ENCODE peak calls at places on chromosomes 2 and 18, in nine cellular contexts. G, M, C, Y, E, V, K, D and X are unnamed samples.

GRCh38 chr18:22422909-22423548 is 5.3 kb upstream of the CTAGE1 start:
- DNase-seq in M (peak; percentile 94), V (no peak), E (no peak), C (no peak), G (no peak), K (no peak), D (no peak), Y (no peak), X (no peak)

GRCh38 chr2:71611781-71612545 is 158.6 kb downstream of the DYSF start:
- DNase-seq in C (no peak), E (no peak), K (no peak), V (peak; percentile 11), D (no peak), Y (peak; percentile 41), G (no peak), M (no peak), X (peak; percentile 4)

GRCh38 chr18:65227970-65228369 is 522.8 kb upstream of the CDH7 start:
- DNase-seq in C (no peak), G (no peak), D (no peak), E (no peak), K (no peak), Y (no peak), V (no peak), M (no peak), X (no peak)

GRCh38 chr2:46014911-46015654 is 282.1 kb upstream of the EPAS1 start:
- DNase-seq in E (no peak), C (no peak), Y (no peak), G (no peak), M (no peak), D (no peak), V (no peak), K (no peak), X (no peak)

GRCh38 chr2:230661072-230661957 is 51.3 kb upstream of the CAB39 start:
- DNase-seq in K (no peak), D (no peak), C (no peak), Y (no peak), G (no peak), V (no peak), E (peak; percentile 50), M (no peak), X (no peak)

GRCh38 chr2:239917957-239918481 is 107.1 kb downstream of the NDUFA10 start:
- DNase-seq in D (no peak), C (no peak), Y (peak; percentile 25), V (no peak), K (no peak), M (no peak), E (peak; percentile 5), G (no peak), X (no peak)

GRCh38 chr2:70111752-70112591 is 24.7 kb downstream of the PCBP1 start:
- DNase-seq in G (no peak), M (no peak), E (no peak), V (no peak), D (peak; percentile 52), K (peak; percentile 52), C (no peak), Y (peak; percentile 29), X (no peak)

GRCh38 chr2:188629890-188630483 is 338.3 kb downstream of the GULP1 start:
- DNase-seq in D (peak; percentile 16), V (no peak), M (no peak), Y (no peak), E (no peak), C (no peak), K (no peak), G (no peak), X (no peak)

GRCh38 chr2:188293601-188294482 is 2.2 kb downstream of the GULP1 start:
- DNase-seq in G (no peak), D (peak; percentile 83), C (peak; percentile 55), E (no peak), V (peak; percentile 81), Y (peak; percentile 82), K (peak; percentile 61), M (peak; percentile 78), X (peak; percentile 75)

GRCh38 chr2:133489641-133490411 is 78.4 kb downstream of the NCKAP5 start:
- DNase-seq in M (peak; percentile 57), V (no peak), C (peak; percentile 61), D (no peak), K (no peak), Y (peak; percentile 68), G (no peak), E (no peak), X (no peak)

GRCh38 chr2:9311488-9311887 is 104.9 kb downstream of the ASAP2 start:
- DNase-seq in D (no peak), C (peak; percentile 55), G (no peak), E (no peak), K (peak; percentile 85), V (peak; percentile 21), Y (peak; percentile 85), M (peak; percentile 24), X (peak; percentile 42)

GRCh38 chr2:212940816-212941215 is 210.6 kb downstream of the IKZF2 start:
- DNase-seq in G (no peak), V (no peak), E (no peak), D (peak; percentile 30), M (peak; percentile 84), C (peak; percentile 15), Y (no peak), K (no peak), X (no peak)

GRCh38 chr2:163191372-163191771 is 352.8 kb upstream of the KCNH7 start:
- DNase-seq in G (peak; percentile 16), V (peak; percentile 14), M (peak; percentile 15), Y (no peak), C (no peak), D (peak; percentile 54), E (no peak), K (peak; percentile 35), X (no peak)

GRCh38 chr2:33719067-33719466 is 120.0 kb upstream of the FAM98A start:
- DNase-seq in D (no peak), K (no peak), G (no peak), C (no peak), M (no peak), Y (no peak), E (no peak), V (no peak), X (no peak)

GRCh38 chr2:216195565-216195978 is 86.4 kb downstream of the XRCC5 start:
- DNase-seq in K (no peak), E (no peak), C (no peak), D (no peak), Y (no peak), G (no peak), V (peak; percentile 20), M (no peak), X (no peak)

GRCh38 chr2:72999729-73000725 is 71.5 kb downstream of the SFXN5 start:
- DNase-seq in V (no peak), K (no peak), E (no peak), C (no peak), G (no peak), D (peak; percentile 3), Y (peak; percentile 52), M (no peak), X (no peak)

GRCh38 chr2:121101093-121101715 is 183.8 kb downstream of the TFCP2L1 start:
- DNase-seq in M (no peak), Y (no peak), D (no peak), E (no peak), G (no peak), C (no peak), V (no peak), K (no peak), X (no peak)

DNA sequence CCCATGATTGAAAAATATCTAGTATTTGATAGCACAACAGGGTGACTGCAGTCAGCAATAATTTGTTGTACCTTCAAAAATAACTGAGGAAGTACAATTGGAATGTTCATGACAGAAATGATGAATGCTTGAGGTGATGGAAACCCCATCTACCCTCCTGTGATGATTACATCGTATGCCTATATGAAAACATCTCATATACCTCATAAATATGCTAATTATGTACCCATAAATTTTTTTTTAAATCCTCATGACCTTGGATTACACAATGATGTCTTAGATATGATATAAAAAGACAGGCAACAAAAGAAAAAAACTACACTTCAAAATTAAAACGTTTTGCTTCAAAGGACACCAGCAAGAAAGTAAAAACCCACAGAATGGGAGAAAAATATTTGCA is 1.4 kb upstream of the POLR1B start:
- DNase-seq in V (no peak), Y (no peak), D (no peak), G (peak; percentile 8), M (no peak), E (no peak), K (no peak), C (no peak), X (no peak)
- H3K4me3 ChIP-seq in V (no peak overlapping the region), Y (peak overlapping the region; percentile 81), D (no peak overlapping the region), G (peak overlapping the region; percentile 91), M (no peak overlapping the region), E (no peak overlapping the region), K (peak overlapping the region; percentile 99), C (peak overlapping the region; percentile 93), X (peak overlapping the region; percentile 91)

GRCh38 chr2:223311889-223312288 is 259.9 kb downstream of the KCNE4 start:
- DNase-seq in G (no peak), C (no peak), E (no peak), Y (no peak), D (no peak), V (no peak), M (no peak), K (no peak), X (no peak)

DNA sequence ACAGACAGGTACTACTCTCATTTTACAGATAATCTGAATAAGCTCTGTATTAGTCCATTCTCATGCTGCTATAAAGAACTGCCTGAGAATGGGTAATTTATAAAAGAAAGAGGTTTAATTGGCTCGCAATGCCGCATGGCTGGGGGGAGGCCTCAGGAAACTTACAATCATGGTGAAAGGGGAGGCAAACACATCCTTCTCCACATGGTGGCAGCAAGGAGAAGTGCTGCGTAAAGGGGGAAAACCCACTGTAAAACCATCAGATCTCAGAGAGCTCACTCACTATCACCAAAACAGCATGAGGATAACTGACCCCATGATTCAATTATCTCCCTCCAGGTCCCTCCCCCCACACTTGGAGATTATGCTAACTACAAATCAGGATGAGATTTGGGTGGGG is 254.4 kb downstream of the KCNE4 start:
- DNase-seq in D (no peak), E (no peak), G (peak; percentile 6), V (no peak), K (no peak), M (no peak), C (no peak), Y (no peak), X (no peak)
- TF ChIP-seq CTCF in D (peak; percentile 34), E (no peak), G (peak; percentile 66), V (no peak), K (peak; percentile 52), M (no peak), C (peak; percentile 33), Y (peak; percentile 26), X (no peak)

DNA sequence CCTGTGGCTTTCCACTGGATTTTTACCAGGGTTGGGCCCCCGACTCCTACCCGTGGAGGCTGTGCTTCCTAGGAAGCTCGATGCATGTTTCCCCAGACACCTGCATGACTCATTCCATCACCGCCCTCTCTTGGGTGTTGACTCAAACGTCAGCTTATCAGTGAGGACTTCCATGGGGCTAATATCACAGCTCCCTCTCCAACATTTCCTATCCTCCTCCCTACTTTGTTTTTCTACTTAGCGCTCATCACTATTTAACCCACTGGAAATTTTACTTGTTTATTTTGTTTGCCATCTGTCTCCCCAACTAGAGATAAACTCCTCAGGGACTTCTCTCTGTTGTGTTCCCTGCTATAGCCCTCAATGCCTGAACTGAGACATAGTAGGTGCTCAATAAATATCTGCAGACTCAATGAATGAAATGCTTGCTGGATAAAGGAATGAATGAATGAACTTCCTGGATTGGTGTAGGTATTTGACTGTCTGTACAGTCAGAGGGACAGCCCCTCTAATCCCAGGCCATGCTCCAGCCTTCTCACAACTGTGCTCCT is 89.7 kb upstream of the MSH2 start:
- DNase-seq in E (no peak), V (no peak), G (no peak), K (no peak), D (peak; percentile 87), M (peak; percentile 43), C (no peak), Y (peak; percentile 16), X (peak; percentile 48)
- H3K4me1 ChIP-seq in E (no peaks in the 10 kb centered on the region), V (no peaks in the 10 kb centered on the region), G (peaks cover 13% of the 10 kb centered on the region), K (no peaks in the 10 kb centered on the region), D (peaks cover 42% of the 10 kb centered on the region), M (peaks cover 27% of the 10 kb centered on the region), C (peaks cover 30% of the 10 kb centered on the region), Y (peaks cover 4% of the 10 kb centered on the region), X (peaks cover 33% of the 10 kb centered on the region)

GRCh38 chr2:24724111-24724775 is 68.9 kb downstream of the PTRHD1 start:
- DNase-seq in G (no peak), K (no peak), C (no peak), Y (no peak), M (no peak), E (no peak), V (no peak), D (no peak), X (no peak)
- H3K4me3 ChIP-seq in G (no peak overlapping the region), K (no peak overlapping the region), C (no peak overlapping the region), Y (no peak overlapping the region), M (no peak overlapping the region), E (no peak overlapping the region), V (no peak overlapping the region), D (no peak overlapping the region), X (no peak overlapping the region)